ENCODE peak calls at places on chromosomes 12 and 14, in four cellular contexts. V is sigmoid colon, M is H1, S is stomach. I is an unnamed sample.

GRCh38 chr14:99975190-99975589 is 90.0 kb upstream of the EVL start:
- DNase-seq in V (no peak), M (no peak), S (no peak), I (no peak)

GRCh38 chr14:23294734-23295561 is 7.7 kb downstream of the PPP1R3E start:
- DNase-seq in V (no peak), M (peak; percentile 56), S (peak; percentile 50), I (no peak)

GRCh38 chr14:50726372-50727107 is 58.4 kb upstream of the SAV1 start:
- DNase-seq in V (no peak), M (no peak), S (no peak), I (no peak)

GRCh38 chr12:7091660-7092228 is 501 bp downstream of the C1R start:
- DNase-seq in V (peak; percentile 87), M (no peak), S (no peak), I (peak; percentile 79)

GRCh38 chr12:111107392-111108178 is 187.2 kb upstream of the MYL2 start:
- DNase-seq in V (peak; percentile 21), M (no peak), S (no peak), I (no peak)

GRCh38 chr12:58074259-58074658 is 132.9 kb downstream of the ATP23 start:
- DNase-seq in V (no peak), M (no peak), S (no peak), I (no peak)

GRCh38 chr14:101774814-101775213 is 13.3 kb downstream of the PPP2R5C start:
- DNase-seq in V (no peak), M (no peak), S (no peak), I (no peak)

GRCh38 chr12:118749656-118750055 is 231.7 kb upstream of the SRRM4 start:
- DNase-seq in V (no peak), M (no peak), S (no peak), I (no peak)

GRCh38 chr12:11746024-11746771 is 96.7 kb downstream of the ETV6 start:
- DNase-seq in V (no peak), M (no peak), S (no peak), I (no peak)

GRCh38 chr12:1644113-1644512 is 15.1 kb downstream of the WNT5B start:
- DNase-seq in V (no peak), M (no peak), S (no peak), I (no peak)

GRCh38 chr12:54187075-54187474 is 1.7 kb downstream of the SMUG1 start:
- DNase-seq in V (no peak), M (no peak), S (no peak), I (no peak)

GRCh38 chr12:21350975-21351374 is 16.3 kb upstream of the SLCO1A2 start:
- DNase-seq in V (no peak), M (no peak), S (no peak), I (no peak)

GRCh38 chr14:60315591-60315990 is 66.6 kb downstream of the PPM1A start:
- DNase-seq in V (no peak), M (no peak), S (no peak), I (no peak)

GRCh38 chr14:104554088-104554607 is 25.4 kb upstream of the C14orf180 start:
- DNase-seq in V (peak; percentile 54), M (no peak), S (no peak), I (no peak)

GRCh38 chr12:67705394-67706370 is 57.1 kb downstream of the DYRK2 start:
- DNase-seq in V (no peak), M (no peak), S (no peak), I (no peak)

GRCh38 chr14:38107216-38107631 is 100.5 kb upstream of the SSTR1 start:
- DNase-seq in V (no peak), M (no peak), S (no peak), I (no peak)

GRCh38 chr14:101980251-101980650 is 15.9 kb downstream of the DYNC1H1 start:
- DNase-seq in V (no peak), M (no peak), S (no peak), I (no peak)

GRCh38 chr12:77319141-77319540 is 253.8 kb upstream of the E2F7 start:
- DNase-seq in V (no peak), M (no peak), S (no peak), I (no peak)

GRCh38 chr12:59444932-59445331 is 150.9 kb upstream of the SLC16A7 start:
- DNase-seq in V (no peak), M (no peak), S (no peak), I (no peak)

GRCh38 chr14:64510825-64511679 is 6.5 kb downstream of the ZBTB1 start:
- DNase-seq in V (peak; percentile 80), M (peak; percentile 75), S (peak; percentile 76), I (no peak)
- H3K4me1 ChIP-seq in V (peaks cover 67% of the 10 kb centered on the region), M (peaks cover 5% of the 10 kb centered on the region), S (peaks cover 99% of the 10 kb centered on the region), I (peaks cover 95% of the 10 kb centered on the region)

GRCh38 chr14:70884595-70885342 is 22.5 kb upstream of the PCNX1 start:
- DNase-seq in V (no peak), M (no peak), S (no peak), I (no peak)

GRCh38 chr14:70879448-70879847 is 27.8 kb upstream of the PCNX1 start:
- DNase-seq in V (no peak), M (no peak), S (no peak), I (no peak)

GRCh38 chr14:70882771-70883492 is 24.3 kb upstream of the PCNX1 start:
- DNase-seq in V (no peak), M (no peak), S (no peak), I (no peak)

GRCh38 chr14:70885343-70886014 is 21.8 kb upstream of the PCNX1 start:
- DNase-seq in V (no peak), M (no peak), S (no peak), I (no peak)

GRCh38 chr14:70881549-70882174 is 25.6 kb upstream of the PCNX1 start:
- DNase-seq in V (no peak), M (no peak), S (no peak), I (no peak)
- TF ChIP-seq POLR2AphosphoS5 in V (no peak), M (no peak), S (no peak), I (no peak)

GRCh38 chr14:52802597-52802996 is 11.2 kb upstream of the GNPNAT1 start:
- DNase-seq in V (no peak), M (no peak), S (no peak), I (no peak)

GRCh38 chr14:52797653-52798052 is 6.2 kb upstream of the GNPNAT1 start:
- DNase-seq in V (no peak), M (no peak), S (no peak), I (no peak)

GRCh38 chr14:52798826-52799225 is 7.4 kb upstream of the GNPNAT1 start:
- DNase-seq in V (no peak), M (no peak), S (no peak), I (no peak)

GRCh38 chr14:52801014-52801708 is 9.8 kb upstream of the GNPNAT1 start:
- DNase-seq in V (no peak), M (no peak), S (no peak), I (no peak)
- TF ChIP-seq EP300 in V (no peak), M (no peak), S (no peak), I (no peak)

GRCh38 chr12:50549885-50550284 is 45.1 kb downstream of the DIP2B start:
- DNase-seq in V (no peak), M (no peak), S (no peak), I (no peak)
- H3K4me1 ChIP-seq in V (peaks cover 23% of the 10 kb centered on the region), M (peaks cover 3% of the 10 kb centered on the region), S (peaks cover 70% of the 10 kb centered on the region), I (peaks cover 42% of the 10 kb centered on the region)

GRCh38 chr12:19546027-19546426 is 106.7 kb downstream of the AEBP2 start:
- DNase-seq in V (peak; percentile 82), M (no peak), S (no peak), I (no peak)
- TF ChIP-seq POLR2AphosphoS5 in V (no peak), M (no peak), S (peak; percentile 12), I (no peak)

DNA sequence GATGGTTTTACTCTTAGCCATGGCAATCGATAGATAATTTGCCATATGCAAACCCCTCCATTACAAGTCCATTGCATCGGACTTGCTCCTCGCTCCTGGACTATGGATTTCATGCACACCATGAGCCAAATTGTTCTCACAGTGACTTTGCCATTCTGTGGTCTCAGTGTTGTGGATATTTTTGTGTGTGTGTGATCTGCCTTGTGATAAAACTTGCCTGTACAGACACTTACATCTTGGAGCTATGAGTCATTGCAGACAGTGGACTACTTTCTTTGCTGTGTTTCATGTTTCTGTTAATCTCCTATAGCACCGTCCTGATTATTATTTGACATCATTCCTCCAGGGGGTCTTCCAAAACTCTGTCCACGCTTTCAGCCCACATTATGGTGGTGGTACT is 8.4 kb upstream of the OR4K13 start:
- DNase-seq in V (no peak), M (no peak), S (no peak), I (no peak)
- TF ChIP-seq EP300 in V (no peak), M (no peak), S (no peak), I (no peak)

DNA sequence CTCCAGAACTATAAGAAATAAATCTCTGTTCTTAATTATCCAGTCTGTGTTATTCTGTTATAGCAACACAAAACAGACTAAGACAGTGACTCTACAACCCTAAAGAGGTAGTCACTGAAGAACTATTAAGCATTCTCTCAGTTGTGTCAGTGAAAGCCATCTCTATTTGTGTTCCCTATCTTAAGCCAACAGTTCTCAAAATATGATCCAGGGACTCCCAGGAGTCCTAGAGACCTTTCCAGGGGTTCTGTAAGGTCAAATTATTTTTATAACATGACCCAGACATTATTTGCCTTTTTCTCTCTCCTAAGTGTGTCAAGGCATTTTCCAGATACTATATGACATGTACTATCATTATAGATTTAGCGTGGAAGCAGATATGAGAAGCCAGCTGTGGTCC is 315.7 kb downstream of the RGS6 start:
- DNase-seq in V (no peak), M (no peak), S (no peak), I (no peak)
- H3K4me1 ChIP-seq in V (no peaks in the 10 kb centered on the region), M (peaks cover 6% of the 10 kb centered on the region), S (no peaks in the 10 kb centered on the region), I (no peaks in the 10 kb centered on the region)

I was measured in suprapubic skin.